ENCODE peak calls at places on chromosomes 16 and 17, in eight cellular contexts. Q, X, D, L, P, M, F and B are unnamed samples.

GRCh38 chr16:57865746-57866528 is 63.6 kb upstream of the KIFC3 start:
- DNase-seq in Q (no peak), X (no peak), D (no peak), L (peak), P (no peak), M (no peak), F (no peak), B (no peak)

GRCh38 chr17:75371339-75371738 is 34.1 kb downstream of the GRB2 start:
- DNase-seq in Q (no peak), X (no peak), D (no peak), L (no peak), P (no peak), M (no peak), F (no peak), B (peak)

GRCh38 chr16:27684047-27684446 is 134.1 kb downstream of the KATNIP start:
- DNase-seq in Q (no peak), X (no peak), D (no peak), L (no peak), P (no peak), M (no peak), F (no peak), B (no peak)

GRCh38 chr17:64151016-64151368 is 21.0 kb upstream of the ERN1 start:
- DNase-seq in Q (no peak), X (no peak), D (no peak), L (no peak), P (no peak), M (no peak), F (no peak), B (no peak)

GRCh38 chr17:40458001-40458791 is 14.9 kb downstream of the IGFBP4 start:
- DNase-seq in Q (no peak), X (no peak), D (peak), L (no peak), P (peak), M (no peak), F (no peak), B (no peak)

GRCh38 chr17:13920413-13920812 is 148.9 kb upstream of the COX10 start:
- DNase-seq in Q (no peak), X (no peak), D (no peak), L (no peak), P (no peak), M (no peak), F (no peak), B (peak)

GRCh38 chr16:20611975-20612471 is 35.9 kb upstream of the ACSM2B start:
- DNase-seq in Q (no peak), X (no peak), D (peak), L (no peak), P (peak), M (no peak), F (no peak), B (no peak)

GRCh38 chr17:83150369-83151055 is 71.1 kb downstream of the METRNL start:
- DNase-seq in Q (no peak), X (no peak), D (no peak), L (no peak), P (no peak), M (no peak), F (no peak), B (no peak)

GRCh38 chr17:33434841-33435240 is 141.7 kb upstream of the ASIC2 start:
- DNase-seq in Q (no peak), X (no peak), D (no peak), L (no peak), P (no peak), M (no peak), F (no peak), B (no peak)

GRCh38 chr17:77281024-77281903 is 140.5 kb downstream of the SEC14L1 start:
- DNase-seq in Q (peak), X (peak), D (peak), L (peak), P (peak), M (peak), F (no peak), B (no peak)

GRCh38 chr16:9966569-9967157 is 215.6 kb downstream of the GRIN2A start:
- DNase-seq in Q (no peak), X (no peak), D (no peak), L (no peak), P (no peak), M (no peak), F (peak), B (no peak)

GRCh38 chr16:9135797-9136196 is 44.4 kb downstream of the HAPSTR1 start:
- DNase-seq in Q (no peak), X (no peak), D (no peak), L (no peak), P (no peak), M (no peak), F (no peak), B (peak)

GRCh38 chr16:88264641-88265285 is 118.0 kb upstream of the ZNF469 start:
- DNase-seq in Q (peak), X (peak), D (peak), L (peak), P (peak), M (peak), F (peak), B (peak)

GRCh38 chr17:17575360-17576251 is 15.9 kb downstream of the PEMT start:
- DNase-seq in Q (no peak), X (no peak), D (no peak), L (no peak), P (no peak), M (no peak), F (no peak), B (no peak)

GRCh38 chr17:50533185-50533584 is 650 bp downstream of the EPN3 start:
- DNase-seq in Q (no peak), X (no peak), D (no peak), L (no peak), P (no peak), M (no peak), F (no peak), B (no peak)

GRCh38 chr16:55539488-55539887 is 27.0 kb upstream of the CAPNS2 start:
- DNase-seq in Q (no peak), X (no peak), D (no peak), L (no peak), P (no peak), M (no peak), F (no peak), B (no peak)